ENCODE peak calls at places on chromosomes 4 and X, in nine cellular contexts. One of them, this sample, is unnamed.
A peak's percentile ranks its signal among the peaks of the same experiment; 100 is the strongest.

GRCh38 chr4:24794916-24795665 is at the start of gene SOD3:
- DNase-seq in NB4: no peak
- DNase-seq in epithelial cell of esophagus: peak; percentile 16
- DNase-seq in pancreas: peak; percentile 87
- DNase-seq in GM20000: no peak
- DNase-seq in HFF-Myc: no peak
- DNase-seq in keratinocyte: no peak
- DNase-seq in left ventricle myocardium inferior: peak; percentile 84
- DNase-seq in stomach: peak; percentile 79
- DNase-seq in this sample: peak; percentile 96

GRCh38 chr4:829761-830655 is 4.1 kb upstream of the CPLX1 start:
- DNase-seq in NB4: no peak
- DNase-seq in epithelial cell of esophagus: no peak
- DNase-seq in pancreas: peak; percentile 75
- DNase-seq in GM20000: no peak
- DNase-seq in HFF-Myc: no peak
- DNase-seq in keratinocyte: no peak
- DNase-seq in left ventricle myocardium inferior: no peak
- DNase-seq in stomach: no peak
- DNase-seq in this sample: no peak

GRCh38 chr4:109816082-109816442 is 500 bp downstream of the GAR1 start:
- DNase-seq in NB4: peak; percentile 45
- DNase-seq in epithelial cell of esophagus: peak; percentile 28
- DNase-seq in pancreas: peak; percentile 42
- DNase-seq in GM20000: peak; percentile 8
- DNase-seq in HFF-Myc: no peak
- DNase-seq in keratinocyte: no peak
- DNase-seq in left ventricle myocardium inferior: no peak
- DNase-seq in stomach: peak; percentile 26
- DNase-seq in this sample: no peak

GRCh38 chr4:77201343-77201742 is 44.3 kb downstream of the CCNG2 start:
- DNase-seq in NB4: no peak
- DNase-seq in epithelial cell of esophagus: peak; percentile 92
- DNase-seq in pancreas: no peak
- DNase-seq in GM20000: no peak
- DNase-seq in HFF-Myc: no peak
- DNase-seq in keratinocyte: peak; percentile 85
- DNase-seq in left ventricle myocardium inferior: no peak
- DNase-seq in stomach: no peak
- DNase-seq in this sample: no peak

GRCh38 chr4:128320656-128321055 is 33.0 kb upstream of the PGRMC2 start:
- DNase-seq in NB4: no peak
- DNase-seq in epithelial cell of esophagus: no peak
- DNase-seq in pancreas: no peak
- DNase-seq in GM20000: no peak
- DNase-seq in HFF-Myc: no peak
- DNase-seq in keratinocyte: no peak
- DNase-seq in left ventricle myocardium inferior: no peak
- DNase-seq in stomach: no peak
- DNase-seq in this sample: no peak

GRCh38 chrX:137568741-137569469 is 3.0 kb downstream of the ZIC3 start:
- DNase-seq in NB4: no peak
- DNase-seq in epithelial cell of esophagus: no peak
- DNase-seq in pancreas: no peak
- DNase-seq in GM20000: no peak
- DNase-seq in HFF-Myc: no peak
- DNase-seq in keratinocyte: no peak
- DNase-seq in left ventricle myocardium inferior: no peak
- DNase-seq in stomach: no peak
- DNase-seq in this sample: no peak

GRCh38 chrX:153984351-153985178 is 12.0 kb downstream of the TMEM187 start:
- DNase-seq in NB4: peak; percentile 64
- DNase-seq in epithelial cell of esophagus: no peak
- DNase-seq in pancreas: no peak
- DNase-seq in GM20000: peak; percentile 70
- DNase-seq in HFF-Myc: no peak
- DNase-seq in keratinocyte: no peak
- DNase-seq in left ventricle myocardium inferior: no peak
- DNase-seq in stomach: no peak
- DNase-seq in this sample: no peak

GRCh38 chrX:114626323-114626722 is 42.4 kb downstream of the HTR2C start:
- DNase-seq in NB4: peak; percentile 8
- DNase-seq in epithelial cell of esophagus: peak; percentile 32
- DNase-seq in pancreas: no peak
- DNase-seq in GM20000: peak; percentile 1
- DNase-seq in HFF-Myc: no peak
- DNase-seq in keratinocyte: no peak
- DNase-seq in left ventricle myocardium inferior: no peak
- DNase-seq in stomach: no peak
- DNase-seq in this sample: peak; percentile 52

GRCh38 chr4:67520141-67520540 is 25.2 kb downstream of the CENPC start:
- DNase-seq in NB4: no peak
- DNase-seq in epithelial cell of esophagus: no peak
- DNase-seq in pancreas: no peak
- DNase-seq in GM20000: no peak
- DNase-seq in HFF-Myc: no peak
- DNase-seq in keratinocyte: no peak
- DNase-seq in left ventricle myocardium inferior: no peak
- DNase-seq in stomach: no peak
- DNase-seq in this sample: no peak

GRCh38 chrX:80285131-80285773 is 135.0 kb upstream of the TENT5D start:
- DNase-seq in NB4: peak; percentile 32
- DNase-seq in epithelial cell of esophagus: peak; percentile 45
- DNase-seq in pancreas: no peak
- DNase-seq in GM20000: peak; percentile 1
- DNase-seq in HFF-Myc: no peak
- DNase-seq in keratinocyte: no peak
- DNase-seq in left ventricle myocardium inferior: no peak
- DNase-seq in stomach: no peak
- DNase-seq in this sample: peak; percentile 61

DNA sequence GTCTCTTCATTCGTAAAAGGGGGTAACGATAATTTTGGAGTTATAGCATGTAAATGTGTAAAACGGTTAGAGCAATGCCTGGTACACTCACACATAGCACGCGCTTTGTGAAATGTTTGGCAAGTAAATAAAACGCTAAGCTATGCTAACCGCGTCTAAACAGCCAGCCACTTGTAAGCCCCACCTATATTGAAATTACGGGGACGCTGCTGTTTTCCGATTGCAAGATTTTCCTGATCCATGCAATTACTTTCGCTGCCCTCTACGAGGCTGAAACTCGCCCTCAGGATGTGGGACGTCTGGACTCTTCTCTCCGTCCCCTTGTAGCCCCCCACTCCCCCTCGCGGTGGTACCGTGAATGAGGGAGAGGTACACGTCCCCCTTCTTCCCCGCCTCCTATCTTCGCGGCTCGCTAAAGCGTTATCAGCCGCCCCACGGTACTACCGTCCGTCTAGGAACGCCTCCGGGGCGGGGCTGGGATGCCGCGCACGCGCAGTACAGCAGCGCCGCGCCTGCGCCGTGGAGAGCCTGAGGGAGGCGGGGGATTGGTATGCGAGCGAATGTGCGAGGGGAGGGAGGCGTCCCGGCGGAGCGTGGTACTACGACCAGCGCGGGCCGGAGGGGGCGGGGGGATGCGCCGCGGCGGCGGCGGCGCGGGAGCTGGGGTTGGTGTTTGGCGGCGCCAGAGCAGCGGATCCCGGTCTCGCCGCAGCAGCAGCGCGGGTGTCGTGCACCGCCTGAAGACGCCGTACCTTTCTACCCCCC is at the start of gene STIM2:
- DNase-seq in NB4: peak; percentile 100
- DNase-seq in epithelial cell of esophagus: peak; percentile 97
- DNase-seq in pancreas: peak; percentile 99
- DNase-seq in GM20000: peak; percentile 94
- DNase-seq in HFF-Myc: peak; percentile 81
- DNase-seq in keratinocyte: peak; percentile 49
- DNase-seq in left ventricle myocardium inferior: peak; percentile 96
- DNase-seq in stomach: peak; percentile 97
- DNase-seq in this sample: peak; percentile 97
- TF ChIP-seq CTCF in NB4: peak; percentile 55
- TF ChIP-seq CTCF in epithelial cell of esophagus: peak; percentile 22
- TF ChIP-seq CTCF in pancreas: no peak
- TF ChIP-seq CTCF in GM20000: no peak
- TF ChIP-seq CTCF in HFF-Myc: peak; percentile 43
- TF ChIP-seq CTCF in keratinocyte: peak; percentile 11
- TF ChIP-seq CTCF in left ventricle myocardium inferior: peak; percentile 52
- TF ChIP-seq CTCF in stomach: peak; percentile 24
- TF ChIP-seq CTCF in this sample: peak; percentile 35

GRCh38 chrX:150770623-150771022 is 77.4 kb downstream of the MTMR1 start:
- DNase-seq in NB4: no peak
- DNase-seq in epithelial cell of esophagus: no peak
- DNase-seq in pancreas: no peak
- DNase-seq in GM20000: no peak
- DNase-seq in HFF-Myc: no peak
- DNase-seq in keratinocyte: no peak
- DNase-seq in left ventricle myocardium inferior: no peak
- DNase-seq in stomach: no peak
- DNase-seq in this sample: no peak
- TF ChIP-seq CTCF in NB4: no peak
- TF ChIP-seq CTCF in epithelial cell of esophagus: no peak
- TF ChIP-seq CTCF in pancreas: no peak
- TF ChIP-seq CTCF in GM20000: no peak
- TF ChIP-seq CTCF in HFF-Myc: no peak
- TF ChIP-seq CTCF in keratinocyte: no peak
- TF ChIP-seq CTCF in left ventricle myocardium inferior: no peak
- TF ChIP-seq CTCF in stomach: no peak
- TF ChIP-seq CTCF in this sample: no peak

GRCh38 chrX:38256019-38256418 is 35.3 kb upstream of the SRPX start:
- DNase-seq in NB4: no peak
- DNase-seq in epithelial cell of esophagus: no peak
- DNase-seq in pancreas: peak; percentile 50
- DNase-seq in GM20000: no peak
- DNase-seq in HFF-Myc: no peak
- DNase-seq in keratinocyte: no peak
- DNase-seq in left ventricle myocardium inferior: no peak
- DNase-seq in stomach: no peak
- DNase-seq in this sample: no peak

GRCh38 chrX:38262715-38263620 is 42.3 kb upstream of the SRPX start:
- DNase-seq in NB4: no peak
- DNase-seq in epithelial cell of esophagus: no peak
- DNase-seq in pancreas: no peak
- DNase-seq in GM20000: no peak
- DNase-seq in HFF-Myc: no peak
- DNase-seq in keratinocyte: no peak
- DNase-seq in left ventricle myocardium inferior: no peak
- DNase-seq in stomach: no peak
- DNase-seq in this sample: peak; percentile 23

DNA sequence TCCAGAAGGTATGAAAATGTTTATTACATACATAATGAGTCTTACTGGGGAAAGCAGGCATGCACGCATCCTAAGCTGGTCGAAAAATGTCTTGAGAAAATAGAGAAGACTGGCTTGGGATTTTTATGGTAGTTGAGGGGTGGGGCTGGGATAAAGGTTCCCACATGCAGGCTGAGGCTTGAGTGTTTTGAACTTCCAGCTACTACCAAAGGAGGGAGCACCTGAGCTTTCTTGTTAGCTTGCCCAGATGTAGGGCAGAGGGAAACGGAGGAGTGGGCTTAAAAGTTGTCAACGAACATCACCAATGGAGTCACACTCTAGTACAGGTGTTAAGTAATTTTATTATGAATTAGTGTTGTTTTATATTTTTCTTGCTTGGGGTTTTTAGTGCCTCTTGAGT is 39.6 kb upstream of the SRPX start:
- DNase-seq in NB4: peak; percentile 58
- DNase-seq in epithelial cell of esophagus: peak; percentile 41
- DNase-seq in pancreas: no peak
- DNase-seq in GM20000: peak; percentile 52
- DNase-seq in HFF-Myc: no peak
- DNase-seq in keratinocyte: no peak
- DNase-seq in left ventricle myocardium inferior: no peak
- DNase-seq in stomach: no peak
- DNase-seq in this sample: peak; percentile 7
- TF ChIP-seq CTCF in NB4: peak; percentile 50
- TF ChIP-seq CTCF in epithelial cell of esophagus: peak; percentile 61
- TF ChIP-seq CTCF in pancreas: no peak
- TF ChIP-seq CTCF in GM20000: peak; percentile 32
- TF ChIP-seq CTCF in HFF-Myc: peak; percentile 36
- TF ChIP-seq CTCF in keratinocyte: peak; percentile 53
- TF ChIP-seq CTCF in left ventricle myocardium inferior: peak; percentile 22
- TF ChIP-seq CTCF in stomach: no peak
- TF ChIP-seq CTCF in this sample: peak; percentile 32

GRCh38 chr4:53651142-53651720 is 59.9 kb upstream of the LNX1 start:
- DNase-seq in NB4: no peak
- DNase-seq in epithelial cell of esophagus: peak; percentile 35
- DNase-seq in pancreas: peak; percentile 34
- DNase-seq in GM20000: no peak
- DNase-seq in HFF-Myc: no peak
- DNase-seq in keratinocyte: no peak
- DNase-seq in left ventricle myocardium inferior: peak; percentile 37
- DNase-seq in stomach: peak; percentile 84
- DNase-seq in this sample: no peak

GRCh38 chr4:53649357-53649756 is 58.1 kb upstream of the LNX1 start:
- DNase-seq in NB4: no peak
- DNase-seq in epithelial cell of esophagus: no peak
- DNase-seq in pancreas: no peak
- DNase-seq in GM20000: no peak
- DNase-seq in HFF-Myc: no peak
- DNase-seq in keratinocyte: no peak
- DNase-seq in left ventricle myocardium inferior: no peak
- DNase-seq in stomach: no peak
- DNase-seq in this sample: no peak

GRCh38 chr4:53654300-53654758 is 63.0 kb upstream of the LNX1 start:
- DNase-seq in NB4: no peak
- DNase-seq in epithelial cell of esophagus: peak; percentile 57
- DNase-seq in pancreas: no peak
- DNase-seq in GM20000: peak; percentile 19
- DNase-seq in HFF-Myc: no peak
- DNase-seq in keratinocyte: no peak
- DNase-seq in left ventricle myocardium inferior: no peak
- DNase-seq in stomach: peak; percentile 54
- DNase-seq in this sample: peak; percentile 29

GRCh38 chr4:53656421-53656981 is 65.2 kb upstream of the LNX1 start:
- DNase-seq in NB4: no peak
- DNase-seq in epithelial cell of esophagus: no peak
- DNase-seq in pancreas: no peak
- DNase-seq in GM20000: no peak
- DNase-seq in HFF-Myc: peak; percentile 43
- DNase-seq in keratinocyte: no peak
- DNase-seq in left ventricle myocardium inferior: no peak
- DNase-seq in stomach: no peak
- DNase-seq in this sample: no peak

GRCh38 chr4:53653484-53654053 is 62.3 kb upstream of the LNX1 start:
- DNase-seq in NB4: peak; percentile 29
- DNase-seq in epithelial cell of esophagus: peak; percentile 12
- DNase-seq in pancreas: peak; percentile 60
- DNase-seq in GM20000: no peak
- DNase-seq in HFF-Myc: no peak
- DNase-seq in keratinocyte: no peak
- DNase-seq in left ventricle myocardium inferior: no peak
- DNase-seq in stomach: peak; percentile 82
- DNase-seq in this sample: no peak
- TF ChIP-seq CTCF in NB4: no peak
- TF ChIP-seq CTCF in epithelial cell of esophagus: no peak
- TF ChIP-seq CTCF in pancreas: no peak
- TF ChIP-seq CTCF in GM20000: no peak
- TF ChIP-seq CTCF in HFF-Myc: no peak
- TF ChIP-seq CTCF in keratinocyte: no peak
- TF ChIP-seq CTCF in left ventricle myocardium inferior: peak; percentile 30
- TF ChIP-seq CTCF in stomach: no peak
- TF ChIP-seq CTCF in this sample: no peak